ENCODE peak calls at places on chromosomes 5 and 9, in seven cellular contexts. X is GM23338, D is Panc1, W is HepG2, N is A549, L is K562, G is HCT116. E is an unnamed sample.

GRCh38 chr5:14727428-14727865 is 62.9 kb downstream of the OTULIN start:
- DNase-seq in X (peak), D (peak), W (peak), N (peak), L (peak), G (peak), E (peak)

GRCh38 chr5:943201-943873 is 50.7 kb downstream of the TRIP13 start:
- DNase-seq in X (no peak), D (no peak), W (no peak), N (no peak), L (no peak), G (no peak), E (no peak)

GRCh38 chr5:124162782-124163532 is 583.5 kb downstream of the ZNF608 start:
- DNase-seq in X (no peak), D (no peak), W (peak), N (no peak), L (no peak), G (no peak), E (no peak)

GRCh38 chr5:30539004-30539634 is 654.4 kb upstream of the CDH6 start:
- DNase-seq in X (peak), D (no peak), W (no peak), N (no peak), L (no peak), G (no peak), E (no peak)

GRCh38 chr5:151062405-151063135 is 18.3 kb downstream of the TNIP1 start:
- DNase-seq in X (no peak), D (no peak), W (no peak), N (no peak), L (no peak), G (no peak), E (no peak)

GRCh38 chr5:157057459-157058370 is 1.2 kb downstream of the HAVCR1 start:
- DNase-seq in X (no peak), D (no peak), W (no peak), N (peak), L (no peak), G (no peak), E (no peak)

GRCh38 chr9:137300607-137301085 is 1.4 kb downstream of the NRARP start:
- DNase-seq in X (peak), D (no peak), W (no peak), N (peak), L (peak), G (no peak), E (no peak)

GRCh38 chr9:98006127-98006796 is 23.1 kb downstream of the ANP32B start:
- DNase-seq in X (no peak), D (no peak), W (no peak), N (no peak), L (no peak), G (no peak), E (no peak)

GRCh38 chr9:130445268-130445983 is 665 bp downstream of the ASS1 start:
- DNase-seq in X (peak), D (no peak), W (peak), N (no peak), L (no peak), G (no peak), E (no peak)

GRCh38 chr5:42583322-42583721 is 160.1 kb downstream of the GHR start:
- DNase-seq in X (peak), D (peak), W (peak), N (peak), L (peak), G (peak), E (peak)

GRCh38 chr9:97312556-97312955 is 5.1 kb downstream of the CCDC180 start:
- DNase-seq in X (no peak), D (no peak), W (no peak), N (no peak), L (no peak), G (no peak), E (no peak)

GRCh38 chr9:109914280-109915027 is 134.5 kb downstream of the PALM2AKAP2 start:
- DNase-seq in X (no peak), D (no peak), W (no peak), N (no peak), L (no peak), G (no peak), E (no peak)

GRCh38 chr5:84393969-84394368 is 9.3 kb upstream of the EDIL3 start:
- DNase-seq in X (no peak), D (peak), W (no peak), N (peak), L (no peak), G (peak), E (no peak)
- TF ChIP-seq CTCF in X (peak), D (no peak), W (no peak), N (no peak), L (no peak), G (no peak), E (no peak)

GRCh38 chr9:27204578-27204977 is 92.4 kb downstream of the EQTN start:
- DNase-seq in X (no peak), D (no peak), W (no peak), N (no peak), L (no peak), G (no peak), E (no peak)
- TF ChIP-seq REST in X (no peak), D (no peak), W (no peak), N (no peak), L (no peak), G (no peak), E (no peak)

GRCh38 chr5:133366966-133367365 is 245.4 kb downstream of the FSTL4 start:
- DNase-seq in X (no peak), D (no peak), W (no peak), N (no peak), L (no peak), G (no peak), E (no peak)

GRCh38 chr5:133365738-133366137 is 246.6 kb downstream of the FSTL4 start:
- DNase-seq in X (no peak), D (no peak), W (no peak), N (no peak), L (no peak), G (no peak), E (no peak)

GRCh38 chr5:133367413-133367812 is 244.9 kb downstream of the FSTL4 start:
- DNase-seq in X (no peak), D (no peak), W (no peak), N (no peak), L (no peak), G (no peak), E (no peak)

GRCh38 chr5:133365326-133365725 is 247.0 kb downstream of the FSTL4 start:
- DNase-seq in X (peak), D (no peak), W (no peak), N (no peak), L (peak), G (no peak), E (no peak)

GRCh38 chr5:133366438-133366837 is 245.9 kb downstream of the FSTL4 start:
- DNase-seq in X (no peak), D (no peak), W (no peak), N (no peak), L (no peak), G (no peak), E (no peak)
- TF ChIP-seq CTCF in X (no peak), D (no peak), W (no peak), N (no peak), L (no peak), G (no peak), E (no peak)

GRCh38 chr5:137497396-137498290 is 1.5 kb downstream of the SPOCK1 start:
- DNase-seq in X (peak), D (no peak), W (no peak), N (peak), L (no peak), G (no peak), E (no peak)

GRCh38 chr5:137496919-137497318 is 2.2 kb downstream of the SPOCK1 start:
- DNase-seq in X (no peak), D (no peak), W (no peak), N (no peak), L (no peak), G (no peak), E (no peak)

GRCh38 chr5:137500616-137501225 is 1.6 kb upstream of the SPOCK1 start:
- DNase-seq in X (no peak), D (no peak), W (no peak), N (no peak), L (no peak), G (no peak), E (no peak)

GRCh38 chr5:137498736-137499505 is at the start of gene SPOCK1:
- DNase-seq in X (peak), D (no peak), W (peak), N (peak), L (peak), G (peak), E (peak)

DNA sequence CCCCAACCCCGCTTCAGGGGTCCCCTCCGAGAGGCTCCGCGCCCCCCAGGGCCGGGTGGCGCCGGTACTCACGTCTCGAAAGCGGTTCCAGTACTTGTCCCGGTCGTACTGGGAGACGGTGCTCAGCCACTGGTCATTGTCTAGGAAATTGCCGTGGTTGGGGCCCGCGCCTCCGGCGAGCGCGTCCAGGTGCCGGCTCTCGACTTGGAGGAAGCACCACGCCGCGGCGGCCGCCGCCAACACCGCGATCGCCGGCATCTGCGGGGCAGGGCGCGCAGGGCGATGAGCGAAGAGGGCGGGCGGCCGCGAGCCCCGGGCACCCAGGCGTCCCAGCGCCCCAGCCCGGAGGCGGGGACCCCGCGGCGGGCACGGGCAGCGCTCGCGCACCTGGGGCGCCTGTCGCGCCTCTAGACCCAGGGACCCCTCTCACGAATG is 808 bp downstream of the SPOCK1 start:
- DNase-seq in X (peak), D (no peak), W (no peak), N (peak), L (no peak), G (no peak), E (no peak)
- TF ChIP-seq REST in X (no peak), D (no peak), W (no peak), N (no peak), L (no peak), G (no peak), E (no peak)

GRCh38 chr5:10306806-10307205 is 896 bp downstream of the CMBL start:
- DNase-seq in X (no peak), D (no peak), W (no peak), N (no peak), L (no peak), G (no peak), E (no peak)

GRCh38 chr5:10303201-10303600 is 4.5 kb downstream of the CMBL start:
- DNase-seq in X (no peak), D (no peak), W (no peak), N (no peak), L (no peak), G (no peak), E (no peak)

GRCh38 chr5:10303699-10304170 is 4.0 kb downstream of the CMBL start:
- DNase-seq in X (no peak), D (no peak), W (peak), N (no peak), L (peak), G (no peak), E (no peak)

GRCh38 chr5:10306114-10306513 is 1.6 kb downstream of the CMBL start:
- DNase-seq in X (no peak), D (no peak), W (no peak), N (no peak), L (no peak), G (no peak), E (no peak)

DNA sequence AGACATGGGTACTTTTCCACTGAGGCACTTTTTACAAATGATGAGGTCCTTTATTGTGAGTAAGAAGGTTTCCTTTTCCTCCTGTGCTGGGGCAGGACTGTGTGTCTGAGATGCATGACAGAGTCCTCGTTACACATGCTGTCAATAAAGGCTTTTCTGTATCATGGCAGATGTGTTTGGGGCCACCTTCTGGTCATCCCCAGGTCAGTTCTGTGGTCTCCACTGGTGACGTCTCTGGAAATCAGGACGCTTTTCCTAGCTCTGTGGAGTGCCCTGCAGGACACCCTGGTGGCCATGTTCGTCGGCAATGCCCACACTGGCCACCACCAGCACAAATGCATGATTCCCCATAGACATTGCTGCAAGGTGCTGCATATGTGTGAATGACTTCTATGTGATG is 2.8 kb downstream of the CMBL start:
- DNase-seq in X (no peak), D (no peak), W (no peak), N (peak), L (peak), G (no peak), E (no peak)
- TF ChIP-seq CTCF in X (no peak), D (peak), W (peak), N (no peak), L (peak), G (peak), E (no peak)

GRCh38 chr9:35909274-35909673 is at the start of gene SPAAR:
- DNase-seq in X (no peak), D (no peak), W (no peak), N (no peak), L (no peak), G (no peak), E (no peak)
- TF ChIP-seq REST in X (no peak), D (no peak), W (no peak), N (no peak), L (no peak), G (no peak), E (no peak)

DNA sequence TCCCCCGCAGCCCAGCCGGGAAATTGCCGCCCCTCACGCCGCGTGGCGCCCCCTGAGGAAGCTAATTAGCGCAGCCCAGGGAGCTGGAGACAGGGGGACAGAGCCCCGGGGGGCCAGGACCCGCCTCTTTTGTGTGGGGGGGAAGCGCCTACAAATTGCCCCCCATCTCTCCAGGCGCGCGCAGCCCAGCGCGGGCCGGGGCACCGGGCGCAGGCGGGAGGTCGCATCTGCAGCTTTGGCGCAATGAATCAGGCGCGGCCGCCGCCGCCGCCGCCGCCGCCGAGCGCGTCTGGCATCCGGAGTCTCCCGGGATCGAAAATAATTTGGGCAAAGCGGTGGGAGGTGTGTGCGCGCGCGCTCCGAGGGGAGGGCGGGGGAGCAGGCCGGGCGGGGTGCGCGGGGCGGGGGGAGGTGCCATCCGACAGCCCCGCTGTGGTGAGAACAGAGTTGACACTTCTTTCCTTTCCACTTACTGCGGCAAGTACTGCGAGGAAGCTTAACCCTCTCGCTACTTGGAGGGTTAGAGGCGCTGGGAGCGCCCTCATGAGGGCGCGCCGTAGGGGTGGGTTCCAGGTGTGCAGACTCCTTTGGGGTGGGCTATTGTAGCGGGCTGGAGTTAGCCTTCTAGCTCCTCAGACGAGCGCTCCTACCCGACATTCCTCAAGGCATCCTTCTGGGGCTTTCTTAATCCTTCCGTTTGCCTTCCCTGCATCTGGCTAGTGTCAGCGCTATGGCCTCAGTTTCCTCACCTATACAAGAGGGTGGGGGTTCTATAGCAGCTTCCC is 63.1 kb downstream of the CXXC5 start:
- DNase-seq in X (peak), D (no peak), W (no peak), N (peak), L (peak), G (no peak), E (no peak)
- TF ChIP-seq CTCF in X (peak), D (no peak), W (peak), N (no peak), L (peak), G (peak), E (no peak)

E was measured in HL-60.